ENCODE peak calls at places on chromosomes 7 and 10, in ten cellular contexts. One of them, this sample, is unnamed.

GRCh38 chr10:125633517-125633999 is 49.4 kb downstream of the TEX36 start:
- DNase-seq in GM20000: no peak
- DNase-seq in KBM-7: no peak
- DNase-seq in NCI-H1694 treated with DMSO at 0.1 percent for 48 hours: no peak
- DNase-seq in NCI-H1092: peak
- DNase-seq in ascending aorta: no peak
- DNase-seq in T1000: no peak
- DNase-seq in left ventricle myocardium inferior: no peak
- DNase-seq in T-helper 9 cell: no peak
- DNase-seq in stimulated activated CD8-positive, alpha-beta memory T cell treated with anti-CD3 and anti-CD28 coated beads, Interleukin-15, amount 100 ng/mL, for 24 hours: no peak
- DNase-seq in this sample: no peak

GRCh38 chr7:30977896-30978564 is 14.3 kb downstream of the GHRHR start:
- DNase-seq in GM20000: no peak
- DNase-seq in KBM-7: peak
- DNase-seq in T-helper 9 cell: no peak
- DNase-seq in stimulated activated CD8-positive, alpha-beta memory T cell treated with anti-CD3 and anti-CD28 coated beads, Interleukin-15, amount 100 ng/mL, for 24 hours: no peak
- DNase-seq in NCI-H1694 treated with DMSO at 0.1 percent for 48 hours: peak
- DNase-seq in NCI-H1092: peak
- DNase-seq in ascending aorta: no peak
- DNase-seq in T1000: no peak
- DNase-seq in left ventricle myocardium inferior: no peak
- DNase-seq in this sample: no peak

GRCh38 chr7:64876792-64877713 is 26.0 kb upstream of the ZNF273 start:
- DNase-seq in KBM-7: no peak
- DNase-seq in left ventricle myocardium inferior: peak
- DNase-seq in NCI-H1092: peak
- DNase-seq in T-helper 9 cell: peak
- DNase-seq in ascending aorta: no peak
- DNase-seq in GM20000: peak
- DNase-seq in T1000: peak
- DNase-seq in NCI-H1694 treated with DMSO at 0.1 percent for 48 hours: peak
- DNase-seq in stimulated activated CD8-positive, alpha-beta memory T cell treated with anti-CD3 and anti-CD28 coated beads, Interleukin-15, amount 100 ng/mL, for 24 hours: peak
- DNase-seq in this sample: peak

GRCh38 chr7:17963281-17963680 is 23.0 kb upstream of the SNX13 start:
- DNase-seq in NCI-H1092: no peak
- DNase-seq in T-helper 9 cell: no peak
- DNase-seq in NCI-H1694 treated with DMSO at 0.1 percent for 48 hours: no peak
- DNase-seq in T1000: no peak
- DNase-seq in GM20000: no peak
- DNase-seq in left ventricle myocardium inferior: no peak
- DNase-seq in KBM-7: no peak
- DNase-seq in ascending aorta: no peak
- DNase-seq in stimulated activated CD8-positive, alpha-beta memory T cell treated with anti-CD3 and anti-CD28 coated beads, Interleukin-15, amount 100 ng/mL, for 24 hours: no peak
- DNase-seq in this sample: no peak

GRCh38 chr7:21617916-21618390 is 75.1 kb downstream of the DNAH11 start:
- DNase-seq in T1000: peak
- DNase-seq in T-helper 9 cell: no peak
- DNase-seq in ascending aorta: peak
- DNase-seq in GM20000: no peak
- DNase-seq in left ventricle myocardium inferior: peak
- DNase-seq in NCI-H1092: no peak
- DNase-seq in stimulated activated CD8-positive, alpha-beta memory T cell treated with anti-CD3 and anti-CD28 coated beads, Interleukin-15, amount 100 ng/mL, for 24 hours: no peak
- DNase-seq in KBM-7: no peak
- DNase-seq in NCI-H1694 treated with DMSO at 0.1 percent for 48 hours: no peak
- DNase-seq in this sample: no peak

GRCh38 chr10:132662186-132662920 is 123.6 kb downstream of the NKX6-2 start:
- DNase-seq in NCI-H1694 treated with DMSO at 0.1 percent for 48 hours: no peak
- DNase-seq in T-helper 9 cell: no peak
- DNase-seq in GM20000: no peak
- DNase-seq in ascending aorta: no peak
- DNase-seq in NCI-H1092: no peak
- DNase-seq in left ventricle myocardium inferior: no peak
- DNase-seq in KBM-7: no peak
- DNase-seq in T1000: no peak
- DNase-seq in stimulated activated CD8-positive, alpha-beta memory T cell treated with anti-CD3 and anti-CD28 coated beads, Interleukin-15, amount 100 ng/mL, for 24 hours: no peak
- DNase-seq in this sample: no peak

GRCh38 chr10:54800677-54801480 is at the start of gene PCDH15:
- DNase-seq in T-helper 9 cell: no peak
- DNase-seq in ascending aorta: no peak
- DNase-seq in KBM-7: peak
- DNase-seq in NCI-H1092: no peak
- DNase-seq in GM20000: no peak
- DNase-seq in stimulated activated CD8-positive, alpha-beta memory T cell treated with anti-CD3 and anti-CD28 coated beads, Interleukin-15, amount 100 ng/mL, for 24 hours: no peak
- DNase-seq in T1000: no peak
- DNase-seq in NCI-H1694 treated with DMSO at 0.1 percent for 48 hours: no peak
- DNase-seq in left ventricle myocardium inferior: no peak
- DNase-seq in this sample: no peak

GRCh38 chr10:130806426-130806825 is 505.1 kb downstream of the TCERG1L start:
- DNase-seq in GM20000: no peak
- DNase-seq in left ventricle myocardium inferior: no peak
- DNase-seq in T-helper 9 cell: no peak
- DNase-seq in ascending aorta: no peak
- DNase-seq in KBM-7: no peak
- DNase-seq in NCI-H1092: no peak
- DNase-seq in stimulated activated CD8-positive, alpha-beta memory T cell treated with anti-CD3 and anti-CD28 coated beads, Interleukin-15, amount 100 ng/mL, for 24 hours: no peak
- DNase-seq in T1000: no peak
- DNase-seq in NCI-H1694 treated with DMSO at 0.1 percent for 48 hours: no peak
- DNase-seq in this sample: no peak

This sample was measured in T follicular helper cell.